ENCODE peak calls at places on chromosomes 4 and X, in four cellular contexts. C, T, B and Y are unnamed samples.

GRCh38 chrX:40539214-40540142 is 41.3 kb upstream of the ATP6AP2 start:
- DNase-seq in C (peak; percentile 50), T (peak; percentile 48), B (peak; percentile 71), Y (peak; percentile 54)

GRCh38 chr4:30839583-30840520 is 119.7 kb downstream of the PCDH7 start:
- DNase-seq in C (no peak), T (peak; percentile 57), B (peak; percentile 78), Y (no peak)

GRCh38 chr4:150818661-150819060 is 196.4 kb downstream of the LRBA start:
- DNase-seq in C (no peak), T (peak; percentile 75), B (peak; percentile 94), Y (no peak)

GRCh38 chr4:95516528-95517011 is 32.2 kb downstream of the UNC5C start:
- DNase-seq in C (no peak), T (peak; percentile 13), B (peak; percentile 35), Y (no peak)

GRCh38 chrX:19127649-19128168 is 5.4 kb upstream of the ADGRG2 start:
- DNase-seq in C (no peak), T (peak; percentile 62), B (no peak), Y (no peak)

GRCh38 chr4:109846395-109847098 is 1.4 kb upstream of the LRIT3 start:
- DNase-seq in C (no peak), T (no peak), B (no peak), Y (no peak)

GRCh38 chr4:114393295-114394038 is 205.1 kb upstream of the UGT8 start:
- DNase-seq in C (no peak), T (no peak), B (no peak), Y (no peak)

GRCh38 chr4:16754104-16754503 is 144.3 kb downstream of the LDB2 start:
- DNase-seq in C (no peak), T (no peak), B (no peak), Y (no peak)

GRCh38 chrX:37348237-37349130 is 680 bp upstream of the PRRG1 start:
- DNase-seq in C (no peak), T (peak; percentile 70), B (peak; percentile 84), Y (no peak)

GRCh38 chr4:128516568-128516967 is 229.0 kb upstream of the PGRMC2 start:
- DNase-seq in C (peak; percentile 39), T (peak; percentile 26), B (peak; percentile 92), Y (peak; percentile 37)

GRCh38 chrX:96684339-96685204 is at the start of gene DIAPH2:
- DNase-seq in C (peak; percentile 49), T (peak; percentile 85), B (peak; percentile 75), Y (peak; percentile 53)
- TF ChIP-seq CTCF in C (no peak), T (peak; percentile 24), B (no peak), Y (no peak)

GRCh38 chrX:112913807-112914206 is 73.2 kb upstream of the AMOT start:
- DNase-seq in C (no peak), T (no peak), B (no peak), Y (no peak)

GRCh38 chrX:112910418-112910817 is 69.8 kb upstream of the AMOT start:
- DNase-seq in C (no peak), T (no peak), B (no peak), Y (no peak)
- TF ChIP-seq CTCF in C (no peak), T (no peak), B (no peak), Y (no peak)

DNA sequence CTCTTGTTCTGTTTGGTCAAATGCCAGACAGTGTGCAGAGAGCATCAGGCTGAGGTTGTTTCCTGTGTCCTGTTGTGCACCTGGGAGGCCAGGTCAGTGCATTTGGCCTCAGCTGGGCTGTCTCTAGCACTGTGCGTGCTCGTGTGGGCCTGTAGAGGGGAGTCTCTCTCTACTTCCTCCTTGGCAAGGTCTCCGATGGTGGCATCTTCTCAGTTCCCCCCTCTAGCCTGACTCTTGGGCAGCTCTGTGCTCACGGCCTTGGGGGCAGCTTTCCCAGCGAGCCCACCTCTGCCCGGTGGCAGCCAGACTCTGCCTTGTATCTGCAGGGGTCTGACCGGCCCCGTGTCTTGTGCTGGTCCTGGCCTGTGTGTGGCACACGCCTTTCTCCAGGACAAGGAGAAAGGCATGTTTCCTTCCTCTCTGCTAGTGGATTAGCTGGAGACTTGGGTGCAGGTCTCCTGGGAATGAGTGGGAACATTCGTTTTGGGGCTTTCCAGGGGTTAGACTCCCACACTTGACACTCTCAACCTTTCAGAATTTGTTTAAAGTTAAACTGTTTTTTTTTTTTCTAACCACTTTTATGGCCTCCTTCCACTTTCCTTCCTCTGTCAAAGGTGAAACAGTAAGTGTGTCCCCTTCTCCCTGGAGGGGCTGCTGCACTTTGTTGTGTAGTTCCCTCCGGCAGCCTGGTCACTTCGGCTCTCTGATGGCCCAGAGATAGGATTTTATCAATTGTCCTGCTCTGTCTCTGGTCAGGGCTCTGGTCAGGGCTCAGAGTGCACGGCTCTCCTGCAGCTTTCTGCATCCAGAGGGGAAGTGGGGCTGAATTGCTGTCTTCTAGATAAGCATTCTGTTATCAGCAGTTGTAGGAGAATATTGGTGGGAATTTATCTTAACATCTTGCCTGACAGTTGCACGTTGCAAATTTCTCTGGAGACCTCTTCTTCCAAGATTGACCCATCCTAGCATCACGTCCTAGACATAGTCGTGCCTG is 62.5 kb downstream of the FAM193A start:
- DNase-seq in C (peak; percentile 67), T (peak; percentile 67), B (peak; percentile 19), Y (peak; percentile 71)
- TF ChIP-seq CTCF in C (peak; percentile 35), T (peak; percentile 52), B (no peak), Y (peak; percentile 56)

GRCh38 chr4:55435136-55435535 is 39.4 kb downstream of the TMEM165 start:
- DNase-seq in C (peak; percentile 5), T (peak; percentile 75), B (peak; percentile 48), Y (no peak)
- TF ChIP-seq CTCF in C (no peak), T (peak; percentile 62), B (peak; percentile 49), Y (peak; percentile 33)

GRCh38 chr4:37434469-37434868 is 189.9 kb downstream of the NWD2 start:
- DNase-seq in C (no peak), T (peak; percentile 28), B (peak; percentile 10), Y (no peak)
- TF ChIP-seq CTCF in C (no peak), T (peak; percentile 16), B (peak; percentile 15), Y (no peak)

GRCh38 chr4:52483186-52483585 is 175.9 kb downstream of the USP46 start:
- DNase-seq in C (no peak), T (no peak), B (no peak), Y (no peak)

DNA sequence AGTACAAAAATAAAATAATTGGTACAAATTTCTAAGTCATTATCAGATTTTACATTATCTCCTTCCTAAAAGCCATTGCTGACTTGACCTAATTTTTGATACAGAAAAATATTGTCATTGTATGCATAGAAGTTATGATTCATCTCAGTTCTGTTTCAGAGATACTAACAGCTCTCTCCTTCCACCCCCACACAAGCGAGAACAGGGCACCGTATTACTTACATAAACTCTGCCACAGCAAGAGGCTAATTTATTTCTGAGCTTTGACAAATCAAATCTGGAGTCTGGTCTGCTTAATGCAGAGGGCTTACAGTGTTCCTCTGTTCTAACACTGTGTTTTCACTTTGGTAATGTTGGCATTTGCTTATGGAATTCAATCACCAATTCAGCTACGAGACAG is 181.9 kb downstream of the USP46 start:
- DNase-seq in C (no peak), T (no peak), B (no peak), Y (no peak)
- TF ChIP-seq CTCF in C (no peak), T (no peak), B (no peak), Y (no peak)

DNA sequence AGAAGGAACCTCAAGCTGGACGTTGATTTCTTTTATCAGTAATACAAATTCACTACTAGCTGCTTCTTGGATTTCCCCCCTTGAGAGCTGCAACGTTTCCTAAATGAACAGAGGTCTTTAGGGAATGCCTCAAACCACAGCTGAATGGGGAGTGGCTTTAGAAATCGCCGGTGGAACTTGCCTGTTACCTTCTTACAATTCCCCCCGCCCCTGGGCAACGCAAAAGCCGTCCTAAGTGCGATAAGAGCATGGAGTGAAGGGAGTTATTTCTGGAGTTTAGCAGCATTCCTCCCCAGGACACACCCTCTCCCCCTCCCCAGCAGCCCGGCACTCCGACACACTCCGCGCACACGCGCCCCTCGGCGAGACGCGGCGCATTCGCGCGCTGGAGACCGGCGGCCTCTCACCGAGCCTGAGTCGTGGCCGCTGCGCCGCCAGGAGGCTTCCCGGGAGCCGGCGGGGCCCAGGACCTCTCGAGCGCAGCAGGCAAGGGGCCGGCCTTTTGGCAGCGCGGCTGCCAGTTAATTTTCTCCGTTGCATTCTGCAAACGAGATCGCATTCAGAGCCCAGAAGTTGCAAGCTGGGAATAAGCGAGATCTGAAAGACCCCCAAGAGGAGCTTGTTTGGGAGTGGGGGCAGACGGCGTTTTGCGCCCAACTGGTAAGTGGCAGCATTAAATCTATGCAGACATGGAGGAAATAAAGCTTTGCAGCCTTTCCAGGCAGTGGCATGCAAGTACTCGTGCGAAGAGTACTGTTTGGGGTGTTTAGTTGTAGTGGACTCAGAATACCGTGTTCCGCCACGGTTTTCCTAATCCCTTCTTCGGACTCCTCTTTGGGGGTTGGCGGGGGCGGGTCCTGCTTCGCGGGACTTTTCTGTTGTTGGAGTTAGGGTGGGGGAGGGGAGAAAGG is 134.6 kb downstream of the PALLD start:
- DNase-seq in C (peak; percentile 14), T (peak; percentile 75), B (peak; percentile 55), Y (no peak)
- TF ChIP-seq CTCF in C (no peak), T (peak; percentile 43), B (peak; percentile 45), Y (no peak)